ENCODE peak calls at places on chromosomes 6 and 20, in four cellular contexts. One of them, this sample, is unnamed.

GRCh38 chr6:100121854-100122609 is 128.0 kb upstream of the MCHR2 start:
- DNase-seq in Peyer's patch: no peak
- DNase-seq in body of pancreas: no peak
- DNase-seq in K562: no peak
- DNase-seq in this sample: no peak

GRCh38 chr20:8721098-8721497 is 347.8 kb upstream of the PLCB4 start:
- DNase-seq in Peyer's patch: no peak
- DNase-seq in body of pancreas: peak
- DNase-seq in K562: no peak
- DNase-seq in this sample: peak

GRCh38 chr20:34543457-34544056 is 15.0 kb upstream of the MAP1LC3A start:
- DNase-seq in Peyer's patch: no peak
- DNase-seq in body of pancreas: no peak
- DNase-seq in K562: no peak
- DNase-seq in this sample: no peak

GRCh38 chr6:106560966-106561740 is 68.1 kb downstream of the RTN4IP1 start:
- DNase-seq in Peyer's patch: no peak
- DNase-seq in body of pancreas: no peak
- DNase-seq in K562: no peak
- DNase-seq in this sample: no peak

GRCh38 chr6:131946404-131946991 is 4.7 kb downstream of the CCN2 start:
- DNase-seq in Peyer's patch: no peak
- DNase-seq in body of pancreas: no peak
- DNase-seq in K562: no peak
- DNase-seq in this sample: no peak

GRCh38 chr20:4014031-4014474 is 1.3 kb downstream of the RNF24 start:
- DNase-seq in Peyer's patch: no peak
- DNase-seq in body of pancreas: peak
- DNase-seq in K562: no peak
- DNase-seq in this sample: peak

GRCh38 chr6:42017021-42017643 is 33.2 kb upstream of the TAF8 start:
- DNase-seq in Peyer's patch: no peak
- DNase-seq in body of pancreas: no peak
- DNase-seq in K562: peak
- DNase-seq in this sample: peak

GRCh38 chr6:14818422-14818884 is 427.4 kb upstream of the JARID2 start:
- DNase-seq in Peyer's patch: no peak
- DNase-seq in body of pancreas: peak
- DNase-seq in K562: no peak
- DNase-seq in this sample: no peak

GRCh38 chr20:47379433-47380150 is 23.1 kb upstream of the ZMYND8 start:
- DNase-seq in Peyer's patch: no peak
- DNase-seq in body of pancreas: no peak
- DNase-seq in K562: peak
- DNase-seq in this sample: no peak

GRCh38 chr20:54343634-54344033 is 131.8 kb upstream of the DOK5 start:
- DNase-seq in Peyer's patch: no peak
- DNase-seq in body of pancreas: no peak
- DNase-seq in K562: no peak
- DNase-seq in this sample: no peak

GRCh38 chr6:14037402-14038277 is 79.9 kb upstream of the CD83 start:
- DNase-seq in Peyer's patch: no peak
- DNase-seq in body of pancreas: no peak
- DNase-seq in K562: no peak
- DNase-seq in this sample: no peak

GRCh38 chr6:33885121-33886057 is 81.6 kb upstream of the MLN start:
- DNase-seq in Peyer's patch: no peak
- DNase-seq in body of pancreas: no peak
- DNase-seq in K562: no peak
- DNase-seq in this sample: no peak

GRCh38 chr6:137423444-137424168 is 70.6 kb downstream of the OLIG3 start:
- DNase-seq in Peyer's patch: no peak
- DNase-seq in body of pancreas: no peak
- DNase-seq in K562: no peak
- DNase-seq in this sample: no peak

GRCh38 chr6:67986694-67987232 is 648.3 kb upstream of the ADGRB3 start:
- DNase-seq in Peyer's patch: no peak
- DNase-seq in body of pancreas: no peak
- DNase-seq in K562: no peak
- DNase-seq in this sample: no peak

GRCh38 chr6:1574083-1574761 is 35.5 kb upstream of the FOXC1 start:
- DNase-seq in Peyer's patch: no peak
- DNase-seq in body of pancreas: no peak
- DNase-seq in K562: no peak
- DNase-seq in this sample: no peak

GRCh38 chr6:150732765-150733539 is 132.6 kb upstream of the MTHFD1L start:
- DNase-seq in Peyer's patch: no peak
- DNase-seq in body of pancreas: no peak
- DNase-seq in K562: no peak
- DNase-seq in this sample: no peak

GRCh38 chr20:49360242-49360968 is 82.5 kb upstream of the ZNFX1 start:
- DNase-seq in Peyer's patch: no peak
- DNase-seq in body of pancreas: no peak
- DNase-seq in K562: no peak
- DNase-seq in this sample: no peak

GRCh38 chr20:47529840-47530239 is 28.2 kb downstream of the NCOA3 start:
- DNase-seq in Peyer's patch: no peak
- DNase-seq in body of pancreas: no peak
- DNase-seq in K562: no peak
- DNase-seq in this sample: no peak

GRCh38 chr6:169253745-169254238 is at the start of gene THBS2:
- DNase-seq in Peyer's patch: no peak
- DNase-seq in body of pancreas: no peak
- DNase-seq in K562: no peak
- DNase-seq in this sample: no peak
- TF ChIP-seq POLR2A in Peyer's patch: no peak
- TF ChIP-seq POLR2A in body of pancreas: peak
- TF ChIP-seq POLR2A in K562: no peak
- TF ChIP-seq POLR2A in this sample: no peak

DNA sequence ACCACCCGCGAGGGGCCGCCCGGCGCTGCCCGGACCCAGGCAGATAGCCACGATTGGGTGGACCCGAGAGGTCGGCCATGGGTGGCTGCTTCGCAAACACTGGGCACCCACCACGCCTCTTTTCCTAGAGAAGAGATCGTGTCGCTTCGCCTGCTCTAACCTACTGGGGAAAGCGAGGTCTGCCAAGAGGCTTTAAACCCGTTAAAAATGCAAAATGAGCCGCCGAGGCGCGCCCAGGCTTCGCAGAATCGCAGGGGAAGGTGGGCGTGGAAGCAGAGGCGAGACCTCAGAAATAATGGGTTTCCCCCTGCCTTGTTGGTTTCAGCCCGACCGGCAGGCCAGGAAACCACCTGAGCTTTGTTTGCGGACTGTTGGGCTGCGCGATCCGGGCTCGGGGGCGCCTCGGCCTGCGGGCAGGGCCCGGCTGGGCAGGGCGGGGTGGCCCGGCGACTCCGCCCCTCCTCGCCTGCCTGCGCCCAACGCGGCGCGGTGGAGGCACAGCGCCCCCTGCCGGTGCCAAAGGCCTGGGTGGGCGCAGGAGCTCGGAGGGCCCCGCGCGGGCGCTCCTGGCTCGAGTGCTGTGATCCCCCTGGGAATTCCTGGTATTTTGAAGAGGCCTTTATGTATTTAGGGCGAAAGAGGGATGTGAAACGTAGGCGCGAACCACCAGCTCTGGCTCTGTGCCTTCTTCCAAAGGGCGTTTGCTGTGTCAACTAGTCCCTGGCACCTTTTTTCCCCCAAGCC is 1.6 kb downstream of the MARCKS start:
- DNase-seq in Peyer's patch: peak
- DNase-seq in body of pancreas: peak
- DNase-seq in K562: peak
- DNase-seq in this sample: peak
- TF ChIP-seq POLR2A in Peyer's patch: peak
- TF ChIP-seq POLR2A in body of pancreas: peak
- TF ChIP-seq POLR2A in K562: no peak
- TF ChIP-seq POLR2A in this sample: no peak

GRCh38 chr6:2990932-2991506 is 8.7 kb upstream of the NQO2 start:
- DNase-seq in Peyer's patch: no peak
- DNase-seq in body of pancreas: peak
- DNase-seq in K562: no peak
- DNase-seq in this sample: no peak

GRCh38 chr6:2988076-2988425 is 11.6 kb upstream of the NQO2 start:
- DNase-seq in Peyer's patch: no peak
- DNase-seq in body of pancreas: no peak
- DNase-seq in K562: no peak
- DNase-seq in this sample: no peak

GRCh38 chr6:2988426-2989331 is 11.0 kb upstream of the NQO2 start:
- DNase-seq in Peyer's patch: peak
- DNase-seq in body of pancreas: peak
- DNase-seq in K562: peak
- DNase-seq in this sample: peak

GRCh38 chr6:2990179-2990931 is 9.3 kb upstream of the NQO2 start:
- DNase-seq in Peyer's patch: peak
- DNase-seq in body of pancreas: peak
- DNase-seq in K562: peak
- DNase-seq in this sample: peak

GRCh38 chr6:2989332-2990178 is 10.1 kb upstream of the NQO2 start:
- DNase-seq in Peyer's patch: peak
- DNase-seq in body of pancreas: peak
- DNase-seq in K562: peak
- DNase-seq in this sample: peak
- TF ChIP-seq POLR2A in Peyer's patch: peak
- TF ChIP-seq POLR2A in body of pancreas: peak
- TF ChIP-seq POLR2A in K562: peak
- TF ChIP-seq POLR2A in this sample: peak

GRCh38 chr6:11317885-11318771 is 85.7 kb upstream of the NEDD9 start:
- DNase-seq in Peyer's patch: no peak
- DNase-seq in body of pancreas: peak
- DNase-seq in K562: no peak
- DNase-seq in this sample: peak
- TF ChIP-seq POLR2A in Peyer's patch: no peak
- TF ChIP-seq POLR2A in body of pancreas: no peak
- TF ChIP-seq POLR2A in K562: no peak
- TF ChIP-seq POLR2A in this sample: no peak